ENCODE peak calls at places on chromosomes 5 and 9, in six cellular contexts. W, D, S, V, J and R are unnamed samples.

GRCh38 chr5:113382736-113383135 is 52.1 kb downstream of the TSSK1B start:
- DNase-seq in V (no peak), D (no peak), S (no peak), W (no peak), J (no peak), R (no peak)

GRCh38 chr9:14870086-14870485 is 40.1 kb downstream of the FREM1 start:
- DNase-seq in V (no peak), D (no peak), W (no peak), S (no peak), J (no peak), R (no peak)

GRCh38 chr5:53820802-53821171 is 260.3 kb downstream of the NDUFS4 start:
- DNase-seq in V (no peak), S (no peak), J (no peak), D (no peak), W (no peak), R (no peak)

GRCh38 chr5:1946776-1947175 is 64.1 kb upstream of the IRX4 start:
- DNase-seq in D (no peak), W (no peak), V (no peak), S (no peak), J (no peak), R (no peak)

GRCh38 chr5:6822556-6823343 is 109.5 kb downstream of the TENT4A start:
- DNase-seq in V (no peak), S (no peak), J (no peak), W (no peak), D (no peak), R (no peak)

GRCh38 chr5:50813691-50814090 is 147.3 kb downstream of the PARP8 start:
- DNase-seq in D (no peak), W (no peak), J (no peak), S (no peak), V (no peak), R (no peak)

GRCh38 chr5:9456435-9457042 is 89.3 kb downstream of the SEMA5A start:
- DNase-seq in W (no peak), D (no peak), S (no peak), J (no peak), V (no peak), R (no peak)

GRCh38 chr5:16585028-16585667 is 31.6 kb downstream of the RETREG1 start:
- DNase-seq in S (no peak), W (no peak), V (no peak), D (no peak), J (no peak), R (no peak)

GRCh38 chr5:68898961-68899471 is 194.8 kb upstream of the SLC30A5 start:
- DNase-seq in S (no peak), D (peak), W (no peak), V (no peak), J (no peak), R (no peak)

GRCh38 chr9:87891754-87892153 is 9.1 kb downstream of the SPATA31E1 start:
- DNase-seq in D (peak), W (no peak), V (no peak), S (no peak), J (no peak), R (no peak)

GRCh38 chr9:89428901-89429890 is 68.7 kb downstream of the SEMA4D start:
- DNase-seq in J (no peak), S (no peak), D (no peak), W (no peak), V (no peak), R (peak)

GRCh38 chr5:145244788-145245187 is 590.4 kb downstream of the PRELID2 start:
- DNase-seq in S (no peak), D (peak), W (no peak), J (no peak), V (no peak), R (no peak)

GRCh38 chr9:71944754-71945409 is 33.4 kb downstream of the C9orf85 start:
- DNase-seq in S (no peak), V (no peak), W (no peak), J (no peak), D (no peak), R (no peak)

GRCh38 chr5:171825046-171825445 is 39.4 kb downstream of the SMIM23 start:
- DNase-seq in S (no peak), V (no peak), J (no peak), D (no peak), W (no peak), R (no peak)

GRCh38 chr9:135328485-135329417 is 150.8 kb upstream of the PPP1R26 start:
- DNase-seq in S (peak), J (no peak), W (no peak), V (no peak), D (no peak), R (no peak)

GRCh38 chr5:176534640-176535039 is 2.6 kb downstream of the RNF44 start:
- DNase-seq in D (no peak), S (no peak), V (no peak), J (no peak), W (no peak), R (no peak)

GRCh38 chr5:126624534-126624933 is 23.8 kb downstream of the PHAX start:
- DNase-seq in J (no peak), S (no peak), W (no peak), D (peak), V (no peak), R (no peak)

GRCh38 chr5:139671096-139671841 is 23.1 kb downstream of the CXXC5 start:
- DNase-seq in V (no peak), D (peak), W (no peak), J (peak), S (no peak), R (no peak)

GRCh38 chr5:117547192-117547591 is 972.6 kb upstream of the SEMA6A start:
- DNase-seq in S (no peak), J (no peak), W (no peak), V (no peak), D (no peak), R (no peak)

GRCh38 chr9:74748966-74749365 is 138.8 kb downstream of the TRPM6 start:
- DNase-seq in S (no peak), V (no peak), D (no peak), J (no peak), W (no peak), R (no peak)

GRCh38 chr9:127081250-127082185 is 40.9 kb downstream of the ANGPTL2 start:
- DNase-seq in D (no peak), J (no peak), V (no peak), W (no peak), S (no peak), R (no peak)

GRCh38 chr5:26486631-26487030 is 551.8 kb downstream of the CDH9 start:
- DNase-seq in S (no peak), W (no peak), D (no peak), J (no peak), V (no peak), R (no peak)

GRCh38 chr9:98117984-98118639 is 910 bp downstream of the TRIM14 start:
- DNase-seq in S (no peak), V (no peak), W (no peak), D (peak), J (no peak), R (peak)

GRCh38 chr9:98094851-98095250 is 24.2 kb downstream of the TRIM14 start:
- DNase-seq in V (no peak), S (no peak), D (no peak), W (no peak), J (no peak), R (no peak)

GRCh38 chr5:120252839-120253238 is 211.3 kb upstream of the PRR16 start:
- DNase-seq in W (no peak), D (peak), S (peak), J (no peak), V (no peak), R (no peak)

GRCh38 chr9:99305820-99306811 is 84.0 kb downstream of the SEC61B start:
- DNase-seq in V (no peak), D (no peak), S (no peak), J (no peak), W (no peak), R (no peak)

GRCh38 chr9:3676766-3677165 is 151.0 kb upstream of the RFX3 start:
- DNase-seq in J (no peak), S (no peak), V (no peak), W (no peak), D (no peak), R (no peak)

GRCh38 chr5:33079548-33079947 is 361.2 kb upstream of the TARS1 start:
- DNase-seq in V (no peak), D (peak), S (no peak), J (no peak), W (no peak), R (no peak)

GRCh38 chr5:107383414-107383813 is 287.3 kb downstream of the EFNA5 start:
- DNase-seq in J (no peak), W (no peak), S (no peak), V (no peak), D (no peak), R (no peak)

GRCh38 chr9:4286086-4286485 is 13.8 kb downstream of the GLIS3 start:
- DNase-seq in V (no peak), W (no peak), D (no peak), S (no peak), J (no peak), R (no peak)

GRCh38 chr9:7246181-7246580 is 488.4 kb downstream of the KDM4C start:
- DNase-seq in V (no peak), S (no peak), W (no peak), J (no peak), D (no peak), R (no peak)

GRCh38 chr5:130471-131175 is 38.7 kb downstream of the PLEKHG4B start:
- DNase-seq in J (no peak), S (no peak), W (no peak), D (peak), V (no peak), R (no peak)

GRCh38 chr5:4191024-4191423 is 595.4 kb downstream of the IRX1 start:
- DNase-seq in S (no peak), J (no peak), D (no peak), W (no peak), V (no peak), R (no peak)

GRCh38 chr5:77546-77945 is 14.4 kb upstream of the PLEKHG4B start:
- DNase-seq in D (no peak), V (no peak), J (no peak), W (no peak), S (no peak), R (no peak)

GRCh38 chr5:93894471-93895354 is 153.3 kb upstream of the POU5F2 start:
- DNase-seq in W (no peak), D (peak), J (no peak), V (no peak), S (no peak), R (no peak)

GRCh38 chr5:38756068-38756467 is 89.7 kb upstream of the OSMR start:
- DNase-seq in V (no peak), D (no peak), J (no peak), S (no peak), W (no peak), R (no peak)

GRCh38 chr5:97183930-97184213 is 825 bp upstream of the RIOK2 start:
- DNase-seq in J (no peak), D (no peak), V (no peak), W (no peak), S (no peak), R (no peak)
- TF ChIP-seq CTCF in J (no peak), D (no peak), V (no peak), W (no peak), S (no peak), R (no peak)

GRCh38 chr9:136928591-136928990 is 15.9 kb downstream of the FBXW5 start:
- DNase-seq in S (no peak), D (no peak), W (peak), V (no peak), J (no peak), R (no peak)
- H3K27ac ChIP-seq in S (no peak), D (no peak), W (peak), V (no peak), J (no peak), R (no peak)

GRCh38 chr9:10048994-10049393 is 563.8 kb downstream of the PTPRD start:
- DNase-seq in S (no peak), W (no peak), J (no peak), D (no peak), V (no peak), R (no peak)

GRCh38 chr9:10050016-10050415 is 562.8 kb downstream of the PTPRD start:
- DNase-seq in W (no peak), J (no peak), S (no peak), D (no peak), V (no peak), R (no peak)

GRCh38 chr9:10045598-10045997 is 567.2 kb downstream of the PTPRD start:
- DNase-seq in J (peak), D (peak), S (no peak), V (no peak), W (no peak), R (no peak)
- TF ChIP-seq CTCF in J (no peak), D (no peak), S (no peak), V (no peak), W (no peak), R (no peak)

GRCh38 chr9:13589044-13589737 is 309.7 kb upstream of the MPDZ start:
- DNase-seq in V (no peak), J (no peak), D (no peak), W (no peak), S (no peak), R (no peak)
- H3K27ac ChIP-seq in V (no peak), J (no peak), D (no peak), W (no peak), S (no peak), R (no peak)

GRCh38 chr9:131361202-131361833 is 32.6 kb upstream of the PRRC2B start:
- DNase-seq in J (no peak), S (peak), V (no peak), W (no peak), D (no peak), R (peak)

GRCh38 chr9:131370638-131371037 is 23.2 kb upstream of the PRRC2B start:
- DNase-seq in W (no peak), J (no peak), S (no peak), D (no peak), V (no peak), R (no peak)

GRCh38 chr9:131365546-131365945 is 28.3 kb upstream of the PRRC2B start:
- DNase-seq in V (no peak), D (no peak), S (no peak), J (no peak), W (no peak), R (no peak)

GRCh38 chr9:131367445-131367844 is 26.4 kb upstream of the PRRC2B start:
- DNase-seq in W (no peak), V (no peak), J (no peak), S (no peak), D (no peak), R (no peak)

DNA sequence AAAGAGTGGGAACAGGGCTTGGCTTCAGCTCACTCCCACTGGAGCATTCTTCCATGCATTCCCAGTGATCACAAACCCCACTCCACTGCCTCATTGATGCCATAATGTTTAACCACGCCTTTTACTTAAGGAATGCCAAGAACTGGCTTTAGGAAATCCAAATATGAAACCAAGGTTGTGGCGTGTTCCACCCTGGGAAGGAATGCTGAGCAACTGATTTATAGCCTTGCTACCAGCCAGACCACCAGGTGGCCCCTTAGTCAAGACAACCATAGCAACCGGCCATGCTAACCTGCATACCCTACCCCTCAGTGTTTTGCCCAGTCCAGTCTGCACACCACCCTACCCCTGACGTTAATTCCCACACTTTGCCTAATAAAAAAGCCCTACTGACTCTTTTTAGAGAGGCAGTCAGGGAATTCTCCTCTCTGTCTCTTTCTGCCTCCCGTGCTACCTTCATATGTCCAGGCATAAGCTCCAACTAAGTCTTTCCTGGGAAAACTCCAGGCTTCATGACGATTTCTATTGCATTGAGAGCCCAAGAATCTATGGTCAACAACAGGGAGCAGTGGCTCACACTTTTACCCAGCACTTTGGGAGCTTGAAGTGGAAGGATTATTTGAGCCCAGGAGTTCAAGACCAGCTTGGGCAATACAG is 27.0 kb upstream of the PRRC2B start:
- DNase-seq in S (peak), D (peak), J (no peak), V (no peak), W (no peak), R (no peak)
- TF ChIP-seq CTCF in S (peak), D (peak), J (no peak), V (peak), W (peak), R (no peak)

DNA sequence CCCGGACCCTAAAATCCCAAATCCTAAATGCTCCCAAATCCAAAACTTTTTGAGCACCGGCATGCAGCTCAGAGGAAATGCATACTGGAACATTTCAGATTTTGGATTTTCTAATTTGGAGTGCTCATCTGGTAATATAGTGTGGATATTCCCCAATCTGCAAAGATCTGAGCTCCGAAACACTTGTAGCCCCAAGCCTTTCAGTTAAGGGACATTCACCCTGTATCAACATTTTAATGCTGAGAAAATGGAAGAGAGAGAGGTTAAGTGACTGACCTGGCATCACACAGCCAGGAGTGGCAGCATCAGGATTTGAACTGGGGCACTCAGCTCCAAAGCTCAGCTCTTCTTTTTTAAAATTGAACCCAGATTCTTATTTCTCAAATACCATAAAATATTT is 30.7 kb downstream of the QRFP start:
- DNase-seq in S (no peak), D (no peak), V (no peak), W (no peak), J (no peak), R (no peak)
- H3K27ac ChIP-seq in S (no peak), D (no peak), V (no peak), W (no peak), J (no peak), R (no peak)

GRCh38 chr9:118729981-118730380 is 639.3 kb downstream of the BRINP1 start:
- DNase-seq in W (no peak), V (no peak), S (no peak), D (no peak), J (no peak), R (no peak)

GRCh38 chr9:118734696-118735095 is 634.5 kb downstream of the BRINP1 start:
- DNase-seq in S (no peak), W (no peak), D (no peak), V (no peak), J (no peak), R (no peak)

GRCh38 chr9:118736406-118736805 is 632.8 kb downstream of the BRINP1 start:
- DNase-seq in D (no peak), W (no peak), S (no peak), J (no peak), V (no peak), R (no peak)

GRCh38 chr9:118732998-118733397 is 636.2 kb downstream of the BRINP1 start:
- DNase-seq in J (no peak), V (no peak), D (no peak), S (no peak), W (no peak), R (no peak)
- TF ChIP-seq CTCF in J (no peak), V (no peak), D (no peak), S (no peak), W (no peak), R (no peak)

DNA sequence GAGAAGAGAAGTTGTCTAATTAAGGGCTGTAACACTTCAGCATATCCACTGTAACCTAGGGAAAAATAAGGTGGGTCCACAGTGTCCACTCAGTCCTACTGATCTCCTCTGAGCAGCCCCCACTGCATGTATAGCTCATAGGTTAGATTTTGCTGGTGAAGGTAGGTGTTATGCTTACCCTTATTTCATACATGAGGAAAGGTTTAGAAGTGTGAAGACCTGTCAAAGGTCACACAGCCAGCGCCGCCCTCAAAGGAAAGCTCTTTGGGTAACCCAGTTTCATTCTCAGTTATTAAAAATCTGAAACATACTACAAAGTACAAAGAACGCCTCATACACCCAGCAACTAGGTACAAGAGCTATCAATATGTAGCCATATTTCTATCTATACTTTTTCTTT is 87.2 kb downstream of the TLE4 start:
- DNase-seq in J (no peak), D (no peak), S (no peak), W (no peak), V (no peak), R (no peak)
- H3K27ac ChIP-seq in J (no peak), D (no peak), S (no peak), W (no peak), V (no peak), R (no peak)

GRCh38 chr5:73135429-73136276 is 15.3 kb downstream of the TMEM171 start:
- DNase-seq in J (peak), W (no peak), V (no peak), D (peak), S (no peak), R (no peak)
- TF ChIP-seq CTCF in J (peak), W (no peak), V (peak), D (peak), S (no peak), R (peak)

GRCh38 chr9:114910541-114910940 is 19.9 kb downstream of the TNFSF8 start:
- DNase-seq in W (no peak), S (no peak), V (no peak), J (no peak), D (no peak), R (no peak)
- H3K27ac ChIP-seq in W (no peak), S (no peak), V (no peak), J (peak), D (no peak), R (no peak)